ENCODE peak calls at places on chromosomes 16 and 17, in seven cellular contexts. K is CD8-positive, alpha-beta T cell; W is stomach; F is endothelial cell; Q is OCI-LY7; B is foreskin fibroblast; O is ovary. Y is an unnamed sample.
A peak's percentile ranks its signal among the peaks of the same experiment; 100 is the strongest.

GRCh38 chr17:67608691-67609090 is 109.0 kb upstream of the NOL11 start:
- DNase-seq in F (no peak), Q (no peak), K (no peak), W (no peak), O (no peak), B (peak; percentile 27), Y (no peak)

GRCh38 chr16:14608604-14609003 is 21.5 kb downstream of the PARN start:
- DNase-seq in B (no peak), K (no peak), F (no peak), O (no peak), W (no peak), Q (peak; percentile 44), Y (no peak)

GRCh38 chr17:50290074-50290702 is 15.9 kb downstream of the TMEM92 start:
- DNase-seq in Q (no peak), W (peak; percentile 77), K (no peak), O (peak; percentile 62), B (peak; percentile 98), F (no peak), Y (peak; percentile 18)

GRCh38 chr16:10776280-10776679 is 32.6 kb downstream of the NUBP1 start:
- DNase-seq in F (no peak), W (no peak), B (no peak), Q (no peak), K (peak; percentile 46), O (no peak), Y (peak; percentile 71)

GRCh38 chr17:82175166-82175565 is 37.5 kb downstream of the CCDC57 start:
- DNase-seq in W (no peak), Q (no peak), B (no peak), F (no peak), K (no peak), O (no peak), Y (no peak)

GRCh38 chr17:34667656-34668055 is 88.3 kb downstream of the TMEM132E start:
- DNase-seq in F (no peak), Q (no peak), K (no peak), O (no peak), W (no peak), B (no peak), Y (no peak)

GRCh38 chr16:84362410-84362809 is 5.9 kb upstream of the ATP2C2 start:
- DNase-seq in F (no peak), K (no peak), O (no peak), W (no peak), Q (no peak), B (no peak), Y (no peak)

GRCh38 chr16:5633845-5634440 is 536.3 kb upstream of the EEF2KMT start:
- DNase-seq in W (no peak), K (no peak), B (peak; percentile 2), Q (peak; percentile 55), F (no peak), O (no peak), Y (peak; percentile 38)

GRCh38 chr16:67280090-67281015 is 1.0 kb downstream of the PLEKHG4 start:
- DNase-seq in K (no peak), F (no peak), W (no peak), Q (no peak), B (no peak), O (no peak), Y (no peak)

GRCh38 chr16:69350536-69351133 is 951 bp downstream of the TMED6 start:
- DNase-seq in O (no peak), B (no peak), W (peak; percentile 58), F (no peak), K (no peak), Q (no peak), Y (no peak)

GRCh38 chr17:44807093-44807816 is 22.8 kb downstream of the GJC1 start:
- DNase-seq in Q (no peak), W (no peak), K (no peak), O (no peak), F (no peak), B (no peak), Y (no peak)

GRCh38 chr17:82598256-82599011 is 49.8 kb downstream of the WDR45B start:
- DNase-seq in B (peak; percentile 50), O (no peak), W (no peak), Q (no peak), F (no peak), K (no peak), Y (no peak)

GRCh38 chr16:4882633-4883285 is 35.5 kb downstream of the UBN1 start:
- DNase-seq in O (no peak), F (no peak), W (peak; percentile 69), Q (no peak), B (peak; percentile 54), K (no peak), Y (no peak)

GRCh38 chr17:50966163-50966666 is 100.1 kb upstream of the TOB1 start:
- DNase-seq in K (no peak), W (no peak), Q (no peak), F (no peak), O (no peak), B (no peak), Y (no peak)

DNA sequence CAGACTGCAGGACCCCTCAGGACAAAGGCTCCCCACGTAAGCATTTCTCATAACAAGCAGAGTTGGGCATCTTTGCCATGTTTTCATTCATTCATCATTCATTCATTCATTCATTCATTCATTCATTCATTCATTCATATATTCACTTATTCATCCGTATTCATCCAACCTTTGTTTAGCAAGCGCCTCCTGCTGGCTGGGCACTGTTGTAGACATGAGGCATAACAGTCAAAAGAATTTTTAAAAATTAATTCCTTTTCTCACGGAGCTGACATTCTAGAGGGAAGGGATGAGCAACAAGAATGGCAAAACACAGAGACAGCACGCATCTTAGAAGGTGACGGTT is 351.7 kb upstream of the TNRC6C start:
- DNase-seq in W (no peak), K (no peak), F (no peak), O (no peak), Q (no peak), B (no peak), Y (no peak)
- TF ChIP-seq CTCF in W (no peak), K (no peak), F (no peak), O (no peak), Q (peak; percentile 72), B (no peak), Y (no peak)

GRCh38 chr17:73933871-73934270 is 269.6 kb upstream of the RPL38 start:
- DNase-seq in W (no peak), K (no peak), Q (no peak), F (no peak), B (no peak), O (no peak), Y (no peak)

GRCh38 chr17:73933164-73933766 is 270.2 kb upstream of the RPL38 start:
- DNase-seq in K (no peak), F (no peak), Q (no peak), B (no peak), W (no peak), O (no peak), Y (no peak)

GRCh38 chr17:73934696-73935095 is 268.8 kb upstream of the RPL38 start:
- DNase-seq in B (no peak), F (no peak), O (no peak), Q (no peak), W (no peak), K (no peak), Y (no peak)

GRCh38 chr17:73932216-73932749 is 271.2 kb upstream of the RPL38 start:
- DNase-seq in Q (no peak), W (no peak), O (no peak), K (no peak), B (no peak), F (no peak), Y (no peak)

DNA sequence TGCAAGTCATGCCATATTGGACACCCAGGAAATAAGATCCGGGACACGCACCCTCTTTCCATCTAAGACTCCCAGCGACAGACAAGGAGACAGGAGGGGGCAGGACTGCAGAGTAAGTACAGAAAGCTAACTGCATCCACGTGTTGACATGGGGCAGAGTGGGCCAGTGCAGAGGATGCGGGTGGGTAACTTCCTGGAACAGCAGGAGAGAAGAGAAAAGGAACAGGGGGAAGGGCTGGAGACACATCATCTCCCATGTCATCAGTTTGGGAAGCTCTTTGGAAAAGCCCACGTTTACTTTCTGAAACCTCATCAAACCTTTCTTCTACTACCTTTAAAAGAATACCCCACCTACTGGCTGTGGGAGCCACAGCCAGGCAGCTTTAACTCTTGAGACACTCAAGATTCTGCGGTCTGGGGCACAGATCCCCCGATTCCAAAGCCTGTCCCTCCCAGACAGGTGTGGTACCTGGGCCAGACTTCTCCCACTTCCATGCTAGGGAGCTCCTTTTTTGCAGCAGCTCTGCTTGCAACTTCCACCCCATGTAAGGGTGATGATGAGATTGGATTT is 273.5 kb upstream of the RPL38 start:
- DNase-seq in O (no peak), K (no peak), F (no peak), B (no peak), Q (no peak), W (no peak), Y (no peak)
- TF ChIP-seq CTCF in O (no peak), K (no peak), F (no peak), B (no peak), Q (peak; percentile 49), W (no peak), Y (no peak)

GRCh38 chr17:5813357-5813756 is 229.0 kb upstream of the NLRP1 start:
- DNase-seq in F (no peak), K (no peak), Q (no peak), W (no peak), O (no peak), B (no peak), Y (no peak)

GRCh38 chr17:5816491-5816890 is 232.2 kb upstream of the NLRP1 start:
- DNase-seq in W (no peak), O (no peak), F (no peak), B (no peak), K (no peak), Q (no peak), Y (no peak)

GRCh38 chr17:5812590-5812989 is 228.3 kb upstream of the NLRP1 start:
- DNase-seq in F (no peak), B (no peak), W (no peak), O (no peak), Q (no peak), K (no peak), Y (no peak)

GRCh38 chr17:5817475-5818395 is 233.4 kb upstream of the NLRP1 start:
- DNase-seq in W (no peak), Q (no peak), K (no peak), F (no peak), B (no peak), O (no peak), Y (no peak)

GRCh38 chr17:5815396-5815795 is 231.1 kb upstream of the NLRP1 start:
- DNase-seq in W (no peak), Q (no peak), O (no peak), B (no peak), F (no peak), K (no peak), Y (no peak)
- TF ChIP-seq CTCF in W (no peak), Q (no peak), O (no peak), B (no peak), F (no peak), K (no peak), Y (no peak)

DNA sequence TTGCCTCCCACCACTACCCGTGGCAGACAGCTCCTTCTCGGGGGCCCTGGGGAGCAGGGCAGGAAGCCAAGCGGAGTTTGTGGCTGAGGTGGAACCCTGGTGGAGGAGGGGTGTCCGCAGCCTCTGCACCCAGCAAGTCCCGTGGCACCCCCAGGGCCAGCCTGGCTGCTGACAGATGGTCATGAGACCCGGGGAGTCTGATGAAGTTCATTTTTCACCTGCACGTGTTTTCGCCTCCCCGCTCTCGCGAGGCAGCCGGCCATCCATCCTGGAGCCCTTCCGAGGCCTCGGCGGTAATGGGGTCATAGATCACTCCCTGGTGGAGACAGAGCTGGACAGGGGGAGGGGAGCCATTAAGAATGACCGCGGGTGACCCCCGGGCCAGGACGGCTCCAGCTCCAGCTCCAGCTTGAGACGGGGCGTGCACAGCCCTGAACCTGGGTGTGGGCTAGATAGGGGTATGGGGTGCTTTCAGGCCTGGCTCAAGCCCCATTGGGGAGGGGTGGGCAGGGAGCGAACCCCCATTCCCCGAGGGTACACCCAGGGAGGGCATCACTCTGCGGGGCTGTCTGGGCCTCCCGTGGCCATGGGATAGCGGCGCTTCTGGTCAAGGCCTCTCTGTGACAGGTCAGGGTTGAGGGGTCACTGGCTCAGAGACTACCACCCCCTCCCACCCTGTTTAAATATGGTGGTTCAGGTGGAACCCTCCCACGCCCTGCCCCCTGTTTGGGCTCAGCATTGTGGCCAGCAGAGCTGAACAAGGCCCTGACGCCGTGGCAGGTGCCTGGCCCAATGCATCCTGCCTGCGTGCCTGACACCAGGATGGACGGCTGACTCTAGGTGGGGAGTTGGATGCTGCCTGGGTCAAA is 227.4 kb upstream of the GSE1 start:
- DNase-seq in F (no peak), W (no peak), O (peak; percentile 19), K (no peak), Q (no peak), B (no peak), Y (no peak)
- TF ChIP-seq CTCF in F (no peak), W (no peak), O (no peak), K (no peak), Q (peak; percentile 11), B (no peak), Y (no peak)

Y was measured in GM13977.